ENCODE peak calls at places on chromosome 21, in four cellular contexts. P is activated T-cell treated with anti-CD3 and anti-CD28 coated beads for 1 hour; X is activated T-helper 1 cell treated with anti-CD3 and anti-CD28 coated beads, Interleukin-2, amount 50 U/mL, for 16 hours; H is stimulated activated CD4-positive, alpha-beta T cell treated with anti-CD3 and anti-CD28 coated beads, Interleukin-2, amount 100 ng/mL, for 24 hours. I is an unnamed sample.
A peak's percentile ranks its signal among the peaks of the same experiment; 100 is the strongest.

GRCh38 chr21:27168084-27168483 is 201.2 kb upstream of the ADAMTS5 start:
- DNase-seq in P (no peak), X (no peak), H (no peak), I (no peak)

GRCh38 chr21:28220670-28221069 is 772.0 kb downstream of the LTN1 start:
- DNase-seq in P (no peak), X (no peak), H (no peak), I (no peak)

GRCh38 chr21:41931041-41931451 is 22.8 kb downstream of the C2CD2 start:
- DNase-seq in P (no peak), X (no peak), H (no peak), I (no peak)

GRCh38 chr21:17003221-17003620 is 509.6 kb upstream of the CXADR start:
- DNase-seq in P (no peak), X (no peak), H (no peak), I (no peak)

GRCh38 chr21:44441041-44441400 is 14.3 kb upstream of the LRRC3 start:
- DNase-seq in P (no peak), X (no peak), H (no peak), I (no peak)

GRCh38 chr21:42187976-42188653 is 30.8 kb upstream of the ABCG1 start:
- DNase-seq in P (peak; percentile 62), X (peak; percentile 66), H (peak; percentile 75), I (peak; percentile 83)

GRCh38 chr21:42427809-42428419 is 24.2 kb downstream of the UBASH3A start:
- DNase-seq in P (no peak), X (no peak), H (no peak), I (no peak)

GRCh38 chr21:25385912-25386474 is 221.3 kb downstream of the MRPL39 start:
- DNase-seq in P (no peak), X (no peak), H (no peak), I (no peak)

GRCh38 chr21:43034098-43034497 is 41.5 kb downstream of the CBS start:
- DNase-seq in P (no peak), X (no peak), H (no peak), I (no peak)

GRCh38 chr21:43209575-43210453 is 41.0 kb downstream of the CRYAA start:
- DNase-seq in P (no peak), X (no peak), H (peak; percentile 14), I (no peak)

GRCh38 chr21:29240136-29240535 is 58.6 kb upstream of the BACH1 start:
- DNase-seq in P (no peak), X (no peak), H (no peak), I (no peak)

GRCh38 chr21:45988366-45989347 is 7.1 kb downstream of the COL6A1 start:
- DNase-seq in P (no peak), X (no peak), H (no peak), I (no peak)

GRCh38 chr21:33821580-33822322 is 93.9 kb downstream of the ATP5PO start:
- DNase-seq in P (no peak), X (no peak), H (no peak), I (no peak)

GRCh38 chr21:46060596-46061061 is 37.3 kb upstream of the COL6A2 start:
- DNase-seq in P (no peak), X (no peak), H (no peak), I (no peak)

GRCh38 chr21:44578371-44579055 is 1.9 kb downstream of the KRTAP10-5 start:
- DNase-seq in P (no peak), X (no peak), H (no peak), I (no peak)

GRCh38 chr21:31855180-31855579 is 17.6 kb upstream of the HUNK start:
- DNase-seq in P (no peak), X (no peak), H (no peak), I (no peak)

GRCh38 chr21:44985441-44986401 is 45.9 kb downstream of the SLX9 start:
- DNase-seq in P (no peak), X (no peak), H (no peak), I (no peak)

GRCh38 chr21:41477641-41478318 is 30.2 kb downstream of the TMPRSS2 start:
- DNase-seq in P (no peak), X (no peak), H (no peak), I (no peak)

GRCh38 chr21:26115899-26116298 is 54.7 kb downstream of the APP start:
- DNase-seq in P (no peak), X (no peak), H (no peak), I (no peak)

GRCh38 chr21:27047331-27048314 is 80.7 kb upstream of the ADAMTS5 start:
- DNase-seq in P (no peak), X (no peak), H (no peak), I (no peak)